ENCODE peak calls at places on chromosome X, in five cellular contexts. Y is activated T-helper 2 cell treated with anti-CD3 and anti-CD28 coated beads, Interferon-gamma antibody, Interleukin-2, Interleukin-4, amounts not matched to agents 10 μg/mL and 5 μg/mL and 100 μg/mL, durations not matched to agents 14 hours and 24 hours and 36 hours; X is AG09319; G is iris pigment epithelial cell; C is omental fat pad. U is an unnamed sample.

GRCh38 chrX:104684077-104684476 is 118.1 kb downstream of the IL1RAPL2 start:
- DNase-seq in Y (no peak), X (no peak), G (no peak), C (no peak), U (no peak)

GRCh38 chrX:48520976-48521352 is 644 bp upstream of the EBP start:
- DNase-seq in Y (no peak), X (no peak), G (no peak), C (no peak), U (no peak)

GRCh38 chrX:94721386-94721785 is 1047.4 kb downstream of the FAM133A start:
- DNase-seq in Y (no peak), X (no peak), G (no peak), C (no peak), U (no peak)

GRCh38 chrX:22660756-22661155 is 339.0 kb upstream of the DDX53 start:
- DNase-seq in Y (no peak), X (no peak), G (no peak), C (no peak), U (no peak)

GRCh38 chrX:70446380-70447350 is 2.0 kb downstream of the DLG3 start:
- DNase-seq in Y (no peak), X (no peak), G (no peak), C (no peak), U (no peak)

GRCh38 chrX:69150294-69150960 is 14.8 kb downstream of the PJA1 start:
- DNase-seq in Y (no peak), X (no peak), G (no peak), C (no peak), U (no peak)

GRCh38 chrX:19715711-19716638 is 171.4 kb downstream of the SH3KBP1 start:
- DNase-seq in Y (no peak), X (no peak), G (no peak), C (no peak), U (no peak)

GRCh38 chrX:24207826-24208225 is 58.3 kb downstream of the ZFX start:
- DNase-seq in Y (no peak), X (no peak), G (peak; percentile 61), C (no peak), U (no peak)

GRCh38 chrX:91080822-91081221 is 353.8 kb upstream of the PABPC5 start:
- DNase-seq in Y (no peak), X (no peak), G (no peak), C (no peak), U (no peak)

GRCh38 chrX:46407036-46407752 is 138.0 kb downstream of the ZNF674 start:
- DNase-seq in Y (no peak), X (no peak), G (no peak), C (no peak), U (no peak)

U was measured in mucosa of descending colon.